ENCODE peak calls at places on chromosomes 13 and 19, in six cellular contexts. O is body of pancreas, L is H1, N is stomach, R is IMR-90, Z is Peyer's patch. P is an unnamed sample.
A peak's percentile ranks its signal among the peaks of the same experiment; 100 is the strongest.

GRCh38 chr13:92187378-92187989 is 789.1 kb downstream of the GPC5 start:
- DNase-seq in R (peak; percentile 27), N (no peak), L (no peak), Z (no peak), O (peak; percentile 10), P (no peak)

GRCh38 chr19:49333426-49334288 is 1.5 kb upstream of the CD37 start:
- DNase-seq in N (peak; percentile 29), R (peak; percentile 40), Z (peak; percentile 92), O (no peak), L (no peak), P (no peak)

GRCh38 chr19:33390908-33391630 is 17.6 kb downstream of the CEBPG start:
- DNase-seq in Z (no peak), N (no peak), L (no peak), R (no peak), O (peak; percentile 5), P (no peak)

GRCh38 chr19:50794778-50795664 is 4.8 kb downstream of the ACP4 start:
- DNase-seq in N (no peak), Z (no peak), R (no peak), O (peak; percentile 36), L (no peak), P (peak; percentile 10)

GRCh38 chr13:73879346-73880020 is 254.7 kb downstream of the KLF12 start:
- DNase-seq in Z (no peak), N (no peak), O (no peak), L (no peak), R (peak; percentile 16), P (no peak)

GRCh38 chr19:16441661-16442071 is 30.1 kb downstream of the EPS15L1 start:
- DNase-seq in L (no peak), R (no peak), Z (no peak), O (no peak), N (no peak), P (peak; percentile 41)

GRCh38 chr19:703651-704446 is 4.9 kb upstream of the PALM start:
- DNase-seq in Z (peak; percentile 23), L (peak; percentile 90), N (peak; percentile 84), O (peak; percentile 70), R (peak; percentile 18), P (peak; percentile 66)

GRCh38 chr13:87128006-87128405 is 543.2 kb upstream of the SLITRK5 start:
- DNase-seq in L (peak; percentile 43), Z (no peak), N (no peak), R (peak; percentile 24), O (no peak), P (no peak)

GRCh38 chr19:48506138-48506733 is 5.4 kb downstream of the LMTK3 start:
- DNase-seq in Z (no peak), N (no peak), O (no peak), L (no peak), R (peak; percentile 47), P (no peak)

GRCh38 chr19:38993271-38993670 is 17.7 kb upstream of the FBXO17 start:
- DNase-seq in R (peak; percentile 74), N (no peak), L (no peak), Z (no peak), O (no peak), P (no peak)

GRCh38 chr13:91399189-91400093 is 1.0 kb downstream of the GPC5 start:
- DNase-seq in O (no peak), L (no peak), Z (no peak), R (no peak), N (no peak), P (no peak)

GRCh38 chr19:46573679-46574522 is 27.2 kb upstream of the CALM3 start:
- DNase-seq in R (no peak), O (no peak), N (no peak), Z (no peak), L (no peak), P (no peak)

GRCh38 chr19:50387176-50387867 is 3.2 kb downstream of the POLD1 start:
- DNase-seq in Z (no peak), L (no peak), R (peak; percentile 63), O (no peak), N (no peak), P (no peak)

GRCh38 chr13:74250738-74251190 is 116.6 kb upstream of the KLF12 start:
- DNase-seq in O (no peak), N (no peak), L (no peak), Z (no peak), R (peak; percentile 75), P (no peak)

GRCh38 chr19:11483176-11484111 is 2.6 kb upstream of the ELAVL3 start:
- DNase-seq in N (no peak), R (no peak), Z (no peak), O (no peak), L (no peak), P (no peak)

GRCh38 chr19:9673912-9674668 is 810 bp downstream of the ZNF562 start:
- DNase-seq in N (no peak), O (no peak), Z (no peak), L (no peak), R (peak; percentile 5), P (no peak)

GRCh38 chr19:1811942-1812425 is at the start of gene ATP8B3:
- DNase-seq in L (no peak), R (no peak), O (no peak), N (peak; percentile 84), Z (peak; percentile 75), P (no peak)

GRCh38 chr13:110062077-110062776 is 244.7 kb downstream of the COL4A1 start:
- DNase-seq in N (no peak), O (peak; percentile 46), R (peak; percentile 20), L (no peak), Z (no peak), P (no peak)

GRCh38 chr13:25253702-25254101 is 33.6 kb downstream of the MTMR6 start:
- DNase-seq in R (no peak), L (no peak), N (no peak), Z (no peak), O (no peak), P (no peak)

GRCh38 chr19:15028490-15028889 is 20.8 kb upstream of the CASP14 start:
- DNase-seq in O (no peak), Z (no peak), L (no peak), N (no peak), R (no peak), P (no peak)

GRCh38 chr19:16603090-16603489 is 24.9 kb downstream of the MED26 start:
- DNase-seq in Z (no peak), L (no peak), R (no peak), N (no peak), O (no peak), P (no peak)

GRCh38 chr19:814108-815078 is 7.4 kb downstream of the PLPPR3 start:
- DNase-seq in Z (no peak), O (no peak), N (no peak), R (no peak), L (no peak), P (no peak)

GRCh38 chr19:6740589-6741348 is 1.3 kb downstream of the TRIP10 start:
- DNase-seq in L (no peak), Z (peak; percentile 60), N (peak; percentile 45), R (peak; percentile 19), O (peak; percentile 50), P (peak; percentile 59)

GRCh38 chr13:46749951-46750350 is 47.0 kb downstream of the ESD start:
- DNase-seq in N (no peak), Z (no peak), L (no peak), O (no peak), R (peak; percentile 22), P (no peak)

GRCh38 chr19:56477429-56478338 is 539 bp upstream of the ZNF667 start:
- DNase-seq in N (peak; percentile 59), L (peak; percentile 39), Z (peak; percentile 53), R (peak; percentile 91), O (peak; percentile 82), P (peak; percentile 94)

GRCh38 chr19:53246498-53246897 is 8.2 kb downstream of the ZNF677 start:
- DNase-seq in L (no peak), O (no peak), R (no peak), Z (no peak), N (no peak), P (no peak)

GRCh38 chr13:99267927-99268326 is 9.7 kb upstream of the GPR18 start:
- DNase-seq in N (no peak), O (no peak), R (no peak), Z (no peak), L (no peak), P (no peak)

GRCh38 chr19:43779820-43780219 is 953 bp downstream of the KCNN4 start:
- DNase-seq in O (no peak), R (no peak), Z (no peak), L (no peak), N (no peak), P (no peak)
- TF ChIP-seq CTCF in O (no peak), R (no peak), Z (no peak), L (no peak), N (no peak), P (no peak)

GRCh38 chr13:21147827-21148226 is 28.5 kb downstream of the SKA3 start:
- DNase-seq in R (no peak), Z (no peak), L (no peak), N (no peak), O (no peak), P (no peak)
- TF ChIP-seq POLR2A in R (no peak), Z (no peak), L (no peak), N (no peak), O (no peak), P (no peak)

GRCh38 chr19:41532526-41532925 is 43.4 kb upstream of the CEACAM21 start:
- DNase-seq in Z (no peak), L (no peak), N (no peak), R (no peak), O (no peak), P (no peak)

GRCh38 chr19:41530761-41531301 is 45.1 kb upstream of the CEACAM21 start:
- DNase-seq in O (no peak), L (no peak), N (no peak), R (no peak), Z (no peak), P (peak; percentile 20)

GRCh38 chr19:41533691-41534090 is 42.3 kb upstream of the CEACAM21 start:
- DNase-seq in R (no peak), O (no peak), L (no peak), N (no peak), Z (no peak), P (no peak)

GRCh38 chr19:41530184-41530534 is 45.8 kb upstream of the CEACAM21 start:
- DNase-seq in L (no peak), O (no peak), R (no peak), Z (no peak), N (no peak), P (no peak)

GRCh38 chr19:41531438-41532311 is 44.3 kb upstream of the CEACAM21 start:
- DNase-seq in R (peak; percentile 31), Z (peak; percentile 81), N (peak; percentile 64), O (peak; percentile 59), L (no peak), P (peak; percentile 43)
- H3K4me1 ChIP-seq in R (no peaks in the 10 kb centered on the region), Z (no peaks in the 10 kb centered on the region), N (peaks cover 7% of the 10 kb centered on the region), O (no peaks in the 10 kb centered on the region), L (no peaks in the 10 kb centered on the region), P (peaks cover 8% of the 10 kb centered on the region)

GRCh38 chr13:44648392-44649117 is 72.4 kb upstream of the TSC22D1 start:
- DNase-seq in L (no peak), N (no peak), R (no peak), Z (no peak), O (peak; percentile 13), P (no peak)
- TF ChIP-seq CTCF in L (no peak), N (peak; percentile 5), R (peak; percentile 21), Z (no peak), O (peak; percentile 6), P (no peak)

P was measured in thyroid gland.